ENCODE peak calls at places on chromosome 22, in five cellular contexts. D is pancreas, W is A549, N is cardiac fibroblast, S is brain microvascular endothelial cell. M is an unnamed sample.

GRCh38 chr22:28181332-28181731 is 262.3 kb upstream of the PITPNB start:
- DNase-seq in D (no peak), N (peak), S (no peak), W (no peak), M (peak)

GRCh38 chr22:36211237-36211881 is 9.8 kb upstream of the APOL4 start:
- DNase-seq in D (no peak), W (no peak), S (peak), N (peak), M (peak)

GRCh38 chr22:28822930-28823481 is 22.6 kb upstream of the XBP1 start:
- DNase-seq in N (no peak), D (peak), S (no peak), W (no peak), M (no peak)

GRCh38 chr22:20180245-20180630 is 29.4 kb upstream of the CCDC188 start:
- DNase-seq in W (no peak), D (no peak), N (no peak), S (no peak), M (no peak)

GRCh38 chr22:33054276-33054675 is 3.9 kb downstream of the SYN3 start:
- DNase-seq in S (no peak), D (no peak), N (no peak), W (no peak), M (no peak)

GRCh38 chr22:30609260-30610185 is 2.5 kb downstream of the TCN2 start:
- DNase-seq in W (peak), D (no peak), S (peak), N (peak), M (peak)

GRCh38 chr22:26095271-26095956 is 73.8 kb upstream of the SEZ6L start:
- DNase-seq in D (no peak), W (no peak), N (no peak), S (no peak), M (no peak)

GRCh38 chr22:42997577-42997976 is 17.4 kb downstream of the PACSIN2 start:
- DNase-seq in D (no peak), N (no peak), W (no peak), S (no peak), M (peak)

GRCh38 chr22:24146791-24147353 is 34.4 kb upstream of the SUSD2 start:
- DNase-seq in D (peak), W (no peak), S (peak), N (peak), M (peak)

GRCh38 chr22:19120829-19121630 is 1.2 kb downstream of the DGCR2 start:
- DNase-seq in W (peak), S (peak), D (peak), N (peak), M (peak)

GRCh38 chr22:46908641-46909107 is 146.2 kb downstream of the TBC1D22A start:
- DNase-seq in W (no peak), S (no peak), N (no peak), D (no peak), M (no peak)

GRCh38 chr22:23401111-23401909 is 178.8 kb downstream of the IGLL1 start:
- DNase-seq in W (no peak), S (peak), D (peak), N (peak), M (peak)

GRCh38 chr22:19707347-19708322 is 6.7 kb upstream of the SEPTIN5 start:
- DNase-seq in W (no peak), D (no peak), S (no peak), N (no peak), M (no peak)

GRCh38 chr22:32850591-32851517 is 49.3 kb downstream of the TIMP3 start:
- DNase-seq in W (no peak), N (peak), D (no peak), S (no peak), M (peak)

GRCh38 chr22:44722611-44723010 is 20.6 kb downstream of the PRR5 start:
- DNase-seq in D (no peak), S (no peak), W (no peak), N (no peak), M (no peak)

GRCh38 chr22:44718418-44718817 is 16.4 kb downstream of the PRR5 start:
- DNase-seq in N (no peak), D (no peak), W (no peak), S (no peak), M (no peak)

GRCh38 chr22:44721206-44721605 is 19.2 kb downstream of the PRR5 start:
- DNase-seq in D (no peak), N (no peak), S (no peak), W (no peak), M (peak)

GRCh38 chr22:44723801-44724200 is 21.8 kb downstream of the PRR5 start:
- DNase-seq in S (peak), N (peak), W (peak), D (no peak), M (peak)

GRCh38 chr22:44719586-44720368 is 17.8 kb downstream of the PRR5 start:
- DNase-seq in D (peak), S (no peak), N (no peak), W (no peak), M (no peak)
- TF ChIP-seq CTCF in D (no peak), S (no peak), N (no peak), W (no peak), M (no peak)

DNA sequence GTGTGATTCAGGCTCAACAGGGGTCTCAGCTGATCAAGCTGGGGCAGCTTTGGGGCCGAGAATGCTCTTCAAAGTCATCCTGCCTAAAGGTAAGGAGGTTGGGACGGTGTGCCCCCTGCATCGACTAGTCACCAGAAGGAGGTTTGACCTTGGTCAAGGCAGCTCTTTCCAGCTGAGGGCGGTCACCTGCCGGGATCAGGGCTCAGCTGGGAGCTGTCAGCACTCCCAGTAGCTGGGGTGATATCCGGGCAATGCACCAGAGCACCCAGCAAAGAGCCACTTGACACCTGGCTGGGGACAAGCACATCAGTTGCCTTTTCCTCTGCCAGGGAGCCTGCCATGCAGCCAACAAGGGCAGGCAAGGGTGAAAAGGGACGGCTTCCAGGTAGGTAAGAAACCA is 442.9 kb downstream of the MIAT start:
- DNase-seq in N (no peak), D (no peak), W (no peak), S (no peak), M (no peak)
- H3K4me3 ChIP-seq in N (no peak), D (no peak), W (no peak), S (no peak), M (no peak)

DNA sequence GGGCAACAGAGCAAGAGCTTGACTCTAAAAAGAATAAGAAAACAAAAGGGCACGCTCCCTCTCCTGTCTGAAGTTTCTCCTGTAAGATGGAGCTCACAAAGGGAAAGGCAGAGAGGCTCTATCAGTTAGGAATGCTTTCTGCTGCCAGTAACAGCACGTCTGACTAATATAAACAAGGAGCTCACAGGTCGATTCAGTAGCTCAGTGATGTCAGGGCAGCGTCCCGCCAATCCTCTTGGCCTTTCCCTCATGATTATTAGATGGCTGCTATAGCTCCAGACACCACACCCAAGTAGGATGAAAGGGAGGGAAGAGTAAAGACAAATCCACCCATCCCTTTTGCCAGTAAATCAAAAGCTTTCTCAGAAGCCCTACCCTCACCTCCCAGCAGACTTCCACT is 51.3 kb upstream of the HMGXB4 start:
- DNase-seq in W (no peak), N (peak), S (peak), D (no peak), M (peak)
- TF ChIP-seq CTCF in W (no peak), N (no peak), S (no peak), D (no peak), M (no peak)

DNA sequence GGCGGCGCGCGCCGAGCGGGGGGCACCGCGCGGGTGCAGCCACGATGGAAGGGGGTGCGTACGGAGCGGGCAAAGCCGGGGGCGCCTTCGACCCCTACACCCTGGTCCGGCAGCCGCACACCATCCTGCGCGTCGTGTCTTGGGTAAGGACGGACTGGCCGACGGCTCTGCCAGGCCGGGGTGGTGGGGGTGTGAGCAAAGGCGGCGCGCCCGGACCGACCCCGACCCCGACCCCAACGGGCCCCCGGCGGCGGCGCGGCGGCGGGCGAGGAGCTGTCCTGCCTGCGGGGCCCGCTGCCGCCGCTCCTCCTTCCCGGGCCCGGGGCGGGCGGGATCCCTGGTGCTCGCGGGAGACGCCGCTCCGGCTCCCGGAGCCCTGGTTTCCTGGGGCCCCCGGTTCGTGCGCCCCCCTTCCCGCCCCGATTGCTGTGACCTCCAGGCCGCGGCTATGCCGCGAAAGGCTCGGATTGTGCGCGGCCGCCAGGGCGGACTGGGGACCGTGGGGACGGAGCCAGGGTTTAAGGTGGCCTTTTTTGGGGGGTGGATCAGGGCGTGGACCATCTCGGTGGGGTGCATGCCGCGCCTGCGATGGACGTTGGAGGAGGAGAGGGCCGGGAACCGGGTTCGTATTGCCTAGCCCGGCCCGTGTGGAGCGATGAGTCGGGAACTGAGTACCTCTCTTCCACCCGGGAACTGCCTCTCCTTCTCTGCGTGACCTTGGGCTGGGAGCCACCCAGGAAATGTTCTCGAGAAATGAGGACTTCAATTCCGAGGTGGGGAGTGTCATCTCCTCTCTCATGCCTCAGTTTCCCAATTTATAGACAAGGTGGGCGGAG is at the start of gene SYNGR1:
- DNase-seq in S (no peak), N (no peak), D (peak), W (no peak), M (no peak)
- H3K4me3 ChIP-seq in S (peak), N (peak), D (peak), W (peak), M (peak)

GRCh38 chr22:37690901-37691504 is 4.9 kb downstream of the NOL12 start:
- DNase-seq in W (no peak), N (no peak), D (no peak), S (no peak), M (no peak)

GRCh38 chr22:37681556-37682049 is 4.5 kb upstream of the NOL12 start:
- DNase-seq in D (peak), W (no peak), S (peak), N (peak), M (peak)

GRCh38 chr22:37684803-37685615 is 1.1 kb upstream of the NOL12 start:
- DNase-seq in N (no peak), S (no peak), D (no peak), W (no peak), M (no peak)

GRCh38 chr22:37690407-37690806 is 4.3 kb downstream of the NOL12 start:
- DNase-seq in N (no peak), W (no peak), D (no peak), S (no peak), M (no peak)

GRCh38 chr22:37686002-37686982 is at the start of gene NOL12:
- DNase-seq in N (peak), S (peak), W (peak), D (peak), M (peak)
- TF ChIP-seq CTCF in N (no peak), S (peak), W (no peak), D (no peak), M (no peak)

DNA sequence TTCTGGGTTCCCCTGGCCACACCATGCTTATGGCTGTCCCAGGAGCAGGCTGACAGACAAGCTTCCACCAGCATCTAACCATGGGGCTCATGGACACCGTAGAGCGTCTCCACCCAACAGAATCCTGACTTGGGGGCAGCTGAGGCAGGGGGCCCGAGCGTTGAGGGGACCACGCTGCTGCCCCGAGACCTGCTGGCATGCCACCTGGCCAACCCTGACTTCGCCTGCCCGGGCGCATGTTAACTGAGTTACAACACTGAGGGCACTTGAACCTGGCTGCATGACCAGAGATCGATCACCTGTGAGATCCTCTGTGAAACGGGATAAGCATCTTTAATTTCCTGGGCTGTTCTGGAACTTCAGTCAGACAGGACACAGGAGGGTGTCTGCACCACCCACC is 13.7 kb downstream of the PPM1F start:
- DNase-seq in N (no peak), S (no peak), D (peak), W (no peak), M (no peak)
- H3K4me3 ChIP-seq in N (no peak), S (no peak), D (no peak), W (peak), M (no peak)

DNA sequence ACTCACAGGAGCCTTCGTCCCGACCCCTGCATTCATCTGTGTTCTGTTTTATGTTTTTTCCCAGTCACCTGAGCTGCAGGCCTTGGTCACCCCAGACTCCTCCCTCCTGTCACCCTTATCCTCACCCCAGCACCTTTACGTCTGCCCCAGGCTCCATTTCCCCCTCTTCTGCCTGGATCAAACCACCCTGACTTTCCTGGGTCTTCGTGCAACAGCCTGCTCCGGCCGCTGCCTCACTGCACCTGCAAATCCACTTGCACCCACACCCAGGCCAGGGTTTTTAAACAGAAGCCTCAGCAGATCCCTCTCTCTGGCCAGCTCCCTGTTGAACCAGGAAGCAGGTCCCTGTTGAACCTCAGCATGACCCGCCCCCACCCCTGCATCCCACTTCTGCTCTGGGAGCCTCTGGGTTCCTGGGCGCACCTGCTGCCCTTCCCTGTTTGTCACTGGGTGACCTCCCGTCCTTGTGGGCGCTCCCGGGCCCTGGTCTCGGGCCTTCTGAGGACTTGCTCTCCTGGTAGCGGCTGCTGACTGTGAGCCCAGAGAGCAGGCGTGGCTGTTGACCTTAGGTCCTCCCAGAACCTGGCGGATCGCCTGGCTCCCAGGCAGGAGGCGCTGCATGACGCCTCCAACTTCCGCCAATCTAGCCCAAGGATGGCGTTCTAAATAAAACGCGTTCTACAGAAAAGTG is 12.8 kb downstream of the MAPK8IP2 start:
- DNase-seq in N (peak), D (peak), S (no peak), W (no peak), M (peak)
- TF ChIP-seq CTCF in N (no peak), D (no peak), S (no peak), W (no peak), M (peak)

DNA sequence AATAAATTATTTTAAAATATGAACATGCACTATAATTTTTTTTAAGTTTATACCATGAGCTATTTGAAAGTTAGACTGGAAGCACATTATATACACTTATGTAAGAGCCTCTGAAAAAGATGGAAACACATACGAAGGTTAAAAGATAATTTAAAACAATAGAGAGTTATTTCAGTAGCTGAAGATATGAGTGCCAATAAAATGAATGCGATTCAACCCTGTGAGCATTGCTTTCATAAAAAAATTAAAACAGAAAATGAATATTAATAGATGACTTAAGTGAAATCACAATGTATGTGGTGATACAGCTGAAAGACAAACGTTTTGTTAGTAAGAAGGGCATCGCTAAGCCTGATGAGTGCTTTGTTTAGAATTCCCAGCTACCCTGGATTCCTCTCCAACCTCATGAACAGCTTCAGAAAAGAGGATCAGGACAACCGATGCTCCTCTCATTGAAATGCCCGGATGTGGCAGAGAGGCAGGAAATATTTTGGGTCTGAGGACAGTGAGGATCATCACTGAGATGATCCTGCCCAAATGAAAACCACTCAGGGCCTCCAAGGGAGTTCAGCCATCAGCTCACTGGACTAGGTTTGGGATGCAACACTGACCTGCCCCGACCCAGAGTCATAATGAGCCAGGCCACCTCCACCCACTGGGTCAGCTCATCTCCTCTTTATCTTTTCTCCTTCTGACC is 60.2 kb upstream of the TOP3B start:
- DNase-seq in S (no peak), D (no peak), N (no peak), W (no peak), M (no peak)
- H3K4me3 ChIP-seq in S (no peak), D (no peak), N (no peak), W (no peak), M (no peak)

DNA sequence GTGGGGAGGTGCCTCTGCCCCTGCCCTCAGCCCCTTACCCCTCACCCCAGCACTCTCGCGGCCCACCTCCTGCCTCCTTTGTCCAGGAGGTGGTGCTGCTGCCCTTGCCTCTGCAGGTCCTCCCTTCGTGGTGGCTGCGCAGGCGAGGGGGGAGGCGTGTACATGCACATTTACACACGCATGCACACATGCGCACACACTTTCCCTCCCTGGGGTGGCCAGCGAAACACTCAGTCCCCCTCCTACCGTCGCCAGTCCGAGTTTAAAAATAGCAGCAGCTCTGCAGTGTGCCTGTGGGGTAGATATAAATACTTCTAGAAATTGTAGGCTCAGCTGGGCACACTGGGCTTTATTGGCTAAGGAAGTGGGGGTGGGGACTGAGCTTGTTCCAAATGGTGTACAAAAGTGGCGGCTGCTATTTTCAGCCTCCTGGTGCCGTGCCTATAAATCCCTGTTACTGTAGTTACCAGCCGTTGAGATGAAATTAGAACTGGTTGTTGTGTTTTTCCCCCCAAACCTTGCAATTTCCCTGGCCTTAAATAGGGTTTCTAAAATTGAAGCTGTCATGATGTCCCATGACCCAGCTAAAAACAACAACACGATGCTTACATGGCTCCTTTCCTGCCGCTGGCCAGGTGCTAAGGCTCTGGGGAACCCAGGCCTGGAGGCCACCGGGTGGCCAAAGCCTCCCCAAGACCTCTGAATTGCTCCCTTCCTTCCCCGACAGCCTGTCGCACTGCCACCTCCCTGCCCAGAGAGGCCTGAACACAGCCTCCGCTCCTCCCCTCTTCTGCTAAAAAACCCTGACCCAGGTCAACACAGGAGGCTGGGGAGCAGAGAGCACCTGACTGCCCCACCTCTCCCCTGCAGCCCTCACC is 12.4 kb downstream of the PICK1 start:
- DNase-seq in N (peak), D (no peak), W (no peak), S (peak), M (peak)
- TF ChIP-seq CTCF in N (peak), D (no peak), W (peak), S (peak), M (peak)